ENCODE peak calls at places on chromosomes 4 and X, in five cellular contexts. Y is sigmoid colon, D is ovary, U is SK-N-SH, W is A549. H is an unnamed sample.

GRCh38 chr4:4421356-4421755 is 34.5 kb downstream of the NSG1 start:
- DNase-seq in Y (no peak), D (no peak), U (no peak), W (no peak), H (no peak)

GRCh38 chr4:155602351-155603140 is 64.1 kb upstream of the GUCY1A1 start:
- DNase-seq in Y (no peak), D (no peak), U (no peak), W (no peak), H (no peak)

GRCh38 chrX:24243692-24244091 is 70.2 kb downstream of the SUPT20HL2 start:
- DNase-seq in Y (no peak), D (no peak), U (no peak), W (no peak), H (no peak)

GRCh38 chrX:72305286-72306084 is at the start of gene CITED1:
- DNase-seq in Y (no peak), D (no peak), U (peak), W (peak), H (no peak)

GRCh38 chr4:84994280-84994679 is 27.8 kb upstream of the WDFY3 start:
- DNase-seq in Y (no peak), D (no peak), U (peak), W (no peak), H (no peak)

GRCh38 chr4:150476776-150477175 is 105.2 kb upstream of the MAB21L2 start:
- DNase-seq in Y (no peak), D (no peak), U (no peak), W (no peak), H (no peak)

GRCh38 chr4:118557298-118557851 is 127.8 kb upstream of the METTL14 start:
- DNase-seq in Y (no peak), D (no peak), U (no peak), W (no peak), H (no peak)

GRCh38 chr4:19298998-19299397 is 952.7 kb upstream of the SLIT2 start:
- DNase-seq in Y (no peak), D (no peak), U (peak), W (no peak), H (no peak)

GRCh38 chr4:80197601-80198444 is 520 bp downstream of the PRDM8 start:
- DNase-seq in Y (no peak), D (no peak), U (peak), W (no peak), H (no peak)

GRCh38 chr4:124203613-124204284 is 508.8 kb downstream of the ANKRD50 start:
- DNase-seq in Y (no peak), D (no peak), U (no peak), W (no peak), H (no peak)

GRCh38 chr4:55851885-55852284 is 1.6 kb upstream of the EXOC1 start:
- DNase-seq in Y (no peak), D (no peak), U (no peak), W (no peak), H (no peak)

GRCh38 chrX:48918644-48919340 is at the start of gene PIM2:
- DNase-seq in Y (peak), D (peak), U (peak), W (peak), H (peak)

GRCh38 chrX:56726609-56727008 is 2.4 kb upstream of the NBDY start:
- DNase-seq in Y (no peak), D (no peak), U (peak), W (peak), H (no peak)

GRCh38 chrX:145524931-145525330 is 277.6 kb downstream of the SPANXN1 start:
- DNase-seq in Y (no peak), D (no peak), U (no peak), W (no peak), H (no peak)

GRCh38 chr4:24643774-24644520 is 59.6 kb upstream of the DHX15 start:
- DNase-seq in Y (no peak), D (no peak), U (no peak), W (no peak), H (no peak)

GRCh38 chr4:88697588-88698329 is at the start of gene NAP1L5:
- DNase-seq in Y (peak), D (peak), U (peak), W (peak), H (peak)

GRCh38 chr4:2963185-2964076 is at the start of the genes GRK4 and NOP14:
- DNase-seq in Y (peak), D (peak), U (peak), W (peak), H (peak)

GRCh38 chr4:122658818-122659295 is 38.0 kb upstream of the IL21 start:
- DNase-seq in Y (no peak), D (no peak), U (no peak), W (no peak), H (no peak)

GRCh38 chr4:81215219-81215892 is at the start of gene PRKG2:
- DNase-seq in Y (no peak), D (no peak), U (no peak), W (no peak), H (peak)

GRCh38 chr4:56134272-56134671 is 185.5 kb downstream of the CEP135 start:
- DNase-seq in Y (no peak), D (no peak), U (no peak), W (no peak), H (no peak)

GRCh38 chr4:41975341-41975740 is 6.2 kb upstream of the DCAF4L1 start:
- DNase-seq in Y (no peak), D (no peak), U (no peak), W (no peak), H (no peak)

GRCh38 chrX:103329991-103330390 is at the start of gene TCEAL7:
- DNase-seq in Y (peak), D (peak), U (peak), W (no peak), H (no peak)

GRCh38 chr4:70838400-70838971 is 1.2 kb downstream of the GRSF1 start:
- DNase-seq in Y (no peak), D (no peak), U (peak), W (peak), H (no peak)

GRCh38 chrX:44770111-44770510 is 73.7 kb upstream of the DUSP21 start:
- DNase-seq in Y (no peak), D (no peak), U (no peak), W (no peak), H (no peak)

GRCh38 chr4:147430111-147430510 is 50.8 kb upstream of the EDNRA start:
- DNase-seq in Y (no peak), D (no peak), U (no peak), W (no peak), H (no peak)

GRCh38 chr4:163331629-163332360 is 601 bp downstream of the NPY1R start:
- DNase-seq in Y (no peak), D (peak), U (peak), W (peak), H (no peak)

GRCh38 chr4:13710486-13710885 is 83.0 kb upstream of the BOD1L1 start:
- DNase-seq in Y (no peak), D (no peak), U (no peak), W (no peak), H (no peak)

GRCh38 chrX:45952030-45952429 is 593.2 kb downstream of the ZNF674 start:
- DNase-seq in Y (no peak), D (no peak), U (no peak), W (no peak), H (no peak)

GRCh38 chr4:101346562-101347266 is 612 bp downstream of the PPP3CA start:
- DNase-seq in Y (peak), D (peak), U (no peak), W (peak), H (peak)

GRCh38 chr4:185298728-185299394 is 89.5 kb downstream of the SNX25 start:
- DNase-seq in Y (no peak), D (no peak), U (no peak), W (no peak), H (no peak)

GRCh38 chr4:5971077-5971447 is 47.2 kb downstream of the C4orf50 start:
- DNase-seq in Y (peak), D (no peak), U (peak), W (no peak), H (peak)

GRCh38 chrX:23935116-23935515 is 27.3 kb downstream of the CXorf58 start:
- DNase-seq in Y (no peak), D (no peak), U (no peak), W (no peak), H (no peak)

GRCh38 chrX:30215357-30215843 is at the start of gene MAGEB2:
- DNase-seq in Y (no peak), D (no peak), U (peak), W (no peak), H (no peak)

GRCh38 chr4:121155893-121156292 is 8.2 kb downstream of the TNIP3 start:
- DNase-seq in Y (no peak), D (no peak), U (peak), W (peak), H (no peak)

GRCh38 chr4:182808673-182809416 is 108.3 kb downstream of the DCTD start:
- DNase-seq in Y (no peak), D (no peak), U (no peak), W (no peak), H (no peak)

GRCh38 chr4:71713611-71714203 is 70.2 kb downstream of the GC start:
- DNase-seq in Y (no peak), D (no peak), U (peak), W (no peak), H (no peak)

GRCh38 chrX:38474543-38474942 is 86.8 kb upstream of the TSPAN7 start:
- DNase-seq in Y (no peak), D (no peak), U (no peak), W (no peak), H (no peak)

GRCh38 chrX:38473715-38474114 is 87.6 kb upstream of the TSPAN7 start:
- DNase-seq in Y (no peak), D (no peak), U (no peak), W (no peak), H (no peak)

GRCh38 chrX:38465686-38466085 is 95.7 kb upstream of the TSPAN7 start:
- DNase-seq in Y (no peak), D (no peak), U (no peak), W (no peak), H (no peak)

DNA sequence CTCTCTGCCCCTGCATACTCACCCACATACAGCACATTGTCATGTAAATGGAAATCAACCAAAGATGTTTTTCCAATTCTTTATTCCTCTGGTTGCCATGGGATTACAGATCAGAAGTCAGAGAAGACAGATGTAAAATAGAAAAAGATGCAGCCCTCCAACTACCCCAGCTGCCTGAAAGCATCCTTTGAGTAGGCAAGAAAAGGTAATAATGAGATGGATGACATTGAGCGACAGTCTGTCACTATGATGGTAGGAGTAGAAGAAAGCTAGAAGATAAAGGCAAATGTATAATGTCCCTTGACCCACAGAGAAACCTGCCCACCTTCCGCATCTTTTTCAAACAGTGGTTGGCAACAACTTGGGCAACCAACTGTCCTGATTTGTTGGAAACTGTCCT is 92.6 kb upstream of the TSPAN7 start:
- DNase-seq in Y (no peak), D (no peak), U (no peak), W (no peak), H (no peak)
- TF ChIP-seq EP300 in Y (no peak), D (no peak), U (no peak), W (no peak), H (no peak)

GRCh38 chr4:38383646-38384121 is 280.3 kb upstream of the KLF3 start:
- DNase-seq in Y (no peak), D (no peak), U (no peak), W (no peak), H (no peak)
- H3K27ac ChIP-seq in Y (no peak), D (no peak), U (peak), W (no peak), H (no peak)

GRCh38 chr4:138948918-138949317 is 66.7 kb upstream of the NOCT start:
- DNase-seq in Y (no peak), D (no peak), U (no peak), W (no peak), H (no peak)
- TF ChIP-seq EP300 in Y (no peak), D (no peak), U (no peak), W (no peak), H (no peak)

GRCh38 chrX:47707031-47707780 is 48.2 kb upstream of the UXT start:
- DNase-seq in Y (no peak), D (no peak), U (no peak), W (no peak), H (no peak)

GRCh38 chrX:47706575-47706974 is 47.6 kb upstream of the UXT start:
- DNase-seq in Y (no peak), D (no peak), U (no peak), W (no peak), H (no peak)

DNA sequence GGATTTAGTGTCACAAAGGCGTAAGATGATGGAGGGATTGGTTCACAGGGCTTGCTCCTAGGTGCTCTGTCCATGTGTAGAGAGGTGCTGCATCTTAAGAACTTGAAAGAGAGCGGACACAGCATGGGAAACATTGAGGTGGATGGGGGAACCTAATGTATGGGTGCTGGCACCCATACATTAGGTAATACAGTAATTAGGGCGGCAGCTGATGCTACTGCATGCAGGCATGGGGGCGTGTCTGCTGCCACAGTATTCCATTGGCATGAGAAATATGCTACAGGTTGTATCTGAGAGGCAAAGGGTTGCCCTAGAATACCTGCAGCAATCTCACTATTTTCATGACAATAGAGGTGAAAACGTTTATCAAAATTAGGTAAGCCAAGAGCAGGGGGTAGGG is 45.8 kb upstream of the UXT start:
- DNase-seq in Y (no peak), D (no peak), U (no peak), W (no peak), H (no peak)
- H3K27ac ChIP-seq in Y (no peak), D (no peak), U (no peak), W (no peak), H (no peak)

GRCh38 chr4:177499537-177499936 is 57.3 kb upstream of the AGA start:
- DNase-seq in Y (no peak), D (no peak), U (no peak), W (no peak), H (no peak)

GRCh38 chr4:177509346-177509745 is 67.1 kb upstream of the AGA start:
- DNase-seq in Y (no peak), D (no peak), U (no peak), W (no peak), H (no peak)

GRCh38 chr4:177508662-177509061 is 66.4 kb upstream of the AGA start:
- DNase-seq in Y (no peak), D (no peak), U (no peak), W (no peak), H (no peak)

DNA sequence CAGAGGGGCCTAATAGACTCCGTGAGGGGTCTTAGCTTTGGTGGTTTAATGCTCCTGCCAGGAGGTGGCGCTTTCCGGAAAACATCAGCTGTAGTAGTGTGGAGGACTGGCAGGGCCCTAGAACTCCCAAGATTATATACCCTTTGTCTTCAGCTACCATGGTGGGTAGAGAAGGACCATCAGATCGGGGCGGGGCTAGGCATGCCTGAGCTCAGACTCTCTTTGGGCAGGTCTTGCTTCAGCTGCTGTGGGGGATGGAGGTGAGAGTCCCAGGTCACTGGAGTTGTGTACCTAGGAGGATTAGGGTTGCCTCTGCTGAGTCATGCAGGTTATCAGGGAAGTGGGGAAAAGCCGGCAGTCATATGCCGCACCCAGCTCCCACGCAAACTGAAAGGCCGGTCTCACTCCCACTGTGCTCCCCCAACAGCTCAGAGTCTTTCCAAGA is 63.0 kb upstream of the AGA start:
- DNase-seq in Y (no peak), D (no peak), U (no peak), W (no peak), H (no peak)
- TF ChIP-seq EP300 in Y (no peak), D (no peak), U (no peak), W (no peak), H (no peak)